ENCODE peak calls at places on chromosomes 5 and 9, in four cellular contexts. S, J, X and M are unnamed samples.

GRCh38 chr9:120402741-120403542 is 177.0 kb downstream of the CDK5RAP2 start:
- DNase-seq in X (peak; percentile 55), S (no peak), J (peak; percentile 87), M (no peak)

GRCh38 chr5:149399775-149400174 is 20.7 kb upstream of the IL17B start:
- DNase-seq in J (no peak), S (no peak), X (no peak), M (no peak)

GRCh38 chr9:86828631-86829030 is 118.7 kb downstream of the GAS1 start:
- DNase-seq in J (no peak), S (no peak), X (no peak), M (no peak)

GRCh38 chr5:25500635-25501034 is 855.9 kb upstream of the CDH10 start:
- DNase-seq in S (no peak), J (no peak), X (no peak), M (no peak)

GRCh38 chr5:457195-457961 is 14.4 kb downstream of the EXOC3 start:
- DNase-seq in J (no peak), S (no peak), X (no peak), M (no peak)

GRCh38 chr9:114936566-114936965 is 6.2 kb upstream of the TNFSF8 start:
- DNase-seq in J (no peak), X (no peak), S (no peak), M (no peak)

GRCh38 chr5:15027764-15028163 is 156.2 kb upstream of the ANKH start:
- DNase-seq in S (no peak), X (no peak), J (no peak), M (no peak)

GRCh38 chr9:101376117-101376866 is 8.5 kb downstream of the BAAT start:
- DNase-seq in X (no peak), S (no peak), J (peak; percentile 50), M (no peak)

GRCh38 chr5:146079695-146080361 is 25.5 kb downstream of the PLAC8L1 start:
- DNase-seq in J (peak; percentile 39), S (no peak), X (no peak), M (peak; percentile 38)

GRCh38 chr9:135399000-135399649 is 80.5 kb upstream of the PPP1R26 start:
- DNase-seq in J (no peak), S (no peak), X (no peak), M (no peak)

GRCh38 chr9:123380852-123381705 is 25.1 kb downstream of the CRB2 start:
- DNase-seq in J (no peak), S (no peak), X (no peak), M (no peak)

GRCh38 chr9:95409650-95410426 is 92.3 kb upstream of the FANCC start:
- DNase-seq in J (peak; percentile 87), S (no peak), X (peak; percentile 12), M (no peak)

GRCh38 chr5:128290152-128290858 is 206.7 kb downstream of the SLC12A2 start:
- DNase-seq in X (no peak), J (peak; percentile 33), S (no peak), M (no peak)

GRCh38 chr5:116938488-116938887 is 363.9 kb upstream of the SEMA6A start:
- DNase-seq in S (no peak), J (no peak), X (no peak), M (peak; percentile 14)

GRCh38 chr5:174192103-174192655 is 146.7 kb downstream of the NSG2 start:
- DNase-seq in S (no peak), X (no peak), J (no peak), M (no peak)

GRCh38 chr9:92610470-92611420 is 59.2 kb downstream of the IPPK start:
- DNase-seq in S (no peak), X (no peak), J (no peak), M (no peak)

GRCh38 chr9:88197781-88198345 is 59.6 kb upstream of the SPATA31C2 start:
- DNase-seq in X (peak; percentile 46), S (no peak), J (peak; percentile 85), M (no peak)
- H3K4me3 ChIP-seq in X (peak overlapping the region; percentile 43), S (no peak overlapping the region), J (no peak overlapping the region), M (no peak overlapping the region)

GRCh38 chr9:127904888-127905728 is 5.7 kb upstream of the ST6GALNAC6 start:
- DNase-seq in J (no peak), X (no peak), S (peak; percentile 57), M (peak; percentile 77)

GRCh38 chr9:127904518-127904887 is 5.1 kb upstream of the ST6GALNAC6 start:
- DNase-seq in S (no peak), X (no peak), J (peak; percentile 54), M (no peak)

GRCh38 chr9:127905788-127906191 is 6.4 kb upstream of the ST6GALNAC6 start:
- DNase-seq in J (no peak), X (no peak), S (peak; percentile 74), M (peak; percentile 75)

GRCh38 chr9:127907867-127908659 is 8.7 kb upstream of the ST6GALNAC6 start:
- DNase-seq in S (no peak), J (no peak), X (no peak), M (no peak)

DNA sequence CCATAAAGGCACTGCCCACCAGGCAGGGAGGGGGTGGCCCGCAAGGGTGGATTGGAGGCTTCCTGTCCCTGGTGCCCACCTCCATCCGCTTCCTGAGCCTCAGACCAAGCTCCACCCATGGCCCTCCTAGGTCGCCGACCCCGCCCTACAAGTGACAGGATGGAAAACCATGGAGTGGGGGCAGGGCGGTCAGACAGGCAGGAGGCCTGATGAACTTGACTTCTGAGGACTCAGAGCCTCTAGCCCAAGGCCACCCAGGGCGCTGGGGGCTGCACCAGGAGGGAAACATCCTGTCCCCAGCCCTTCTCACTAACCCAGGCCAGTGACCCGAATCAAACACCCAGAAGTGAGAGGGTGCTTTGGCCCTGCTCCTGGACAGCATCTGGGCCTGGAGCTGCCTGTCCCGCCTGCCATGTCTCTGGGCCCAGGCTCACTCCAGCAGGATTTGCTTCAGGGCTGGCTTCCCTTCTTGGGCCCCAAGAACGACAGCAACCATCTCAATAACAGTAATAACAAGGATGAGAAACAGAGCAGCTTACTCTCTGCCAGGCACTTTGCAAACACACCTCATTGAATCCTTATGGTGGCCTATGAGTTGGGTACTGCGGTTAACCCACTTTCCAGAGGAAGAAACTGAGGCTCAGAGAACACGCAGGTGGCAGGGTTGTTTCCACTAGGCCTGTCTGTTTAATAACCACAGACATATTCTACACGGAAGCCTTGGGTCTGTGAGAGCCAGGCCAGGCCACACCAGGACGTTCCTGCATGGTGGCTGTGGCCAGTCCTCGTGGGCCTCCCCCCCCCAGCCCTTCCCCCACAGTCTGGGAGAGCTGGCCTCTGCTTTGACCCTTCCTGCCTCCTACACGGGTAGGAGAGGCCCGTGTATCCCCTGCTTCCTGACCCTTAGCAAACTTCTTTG is 4.4 kb upstream of the ST6GALNAC6 start:
- DNase-seq in S (no peak), X (no peak), J (no peak), M (peak; percentile 95)
- H3K4me3 ChIP-seq in S (peak overlapping the region; percentile 89), X (no peak overlapping the region), J (no peak overlapping the region), M (peak overlapping the region; percentile 64)

DNA sequence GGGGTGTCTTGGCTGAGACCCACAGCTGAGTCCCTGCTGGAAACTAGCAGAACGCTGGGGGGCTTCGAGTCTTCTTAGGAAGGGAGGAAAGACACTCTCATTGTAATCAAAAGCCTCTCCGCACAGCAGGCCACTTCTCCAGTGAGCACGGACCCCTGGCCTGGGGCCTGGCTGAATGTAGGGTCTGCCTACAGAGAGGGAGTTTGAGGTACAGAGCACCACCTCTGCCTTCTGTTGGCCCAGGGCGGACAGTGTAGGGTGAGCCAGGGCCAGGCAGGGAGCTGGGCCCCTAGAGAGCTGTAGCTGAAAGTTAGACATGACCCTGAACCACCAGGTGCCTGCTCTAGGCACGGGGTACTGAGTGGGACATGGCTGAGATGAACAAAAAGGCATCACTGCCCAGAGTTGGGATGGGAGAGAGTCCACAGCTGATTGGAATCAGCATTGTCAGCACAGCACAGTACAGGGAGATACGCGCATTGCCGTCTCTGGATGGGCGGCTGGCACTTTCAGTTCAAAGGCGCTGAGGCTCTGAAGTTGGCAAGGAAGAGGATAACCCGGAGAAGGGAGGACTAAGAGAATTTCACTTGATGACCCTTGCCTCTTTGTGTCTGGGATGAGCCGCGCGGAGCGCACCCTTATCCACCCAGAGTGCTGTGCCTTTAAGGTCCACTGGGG is 363 bp upstream of the SLC25A48 start:
- DNase-seq in J (no peak), X (no peak), S (no peak), M (no peak)
- H3K4me3 ChIP-seq in J (peak overlapping the region; percentile 39), X (no peak overlapping the region), S (no peak overlapping the region), M (no peak overlapping the region)

DNA sequence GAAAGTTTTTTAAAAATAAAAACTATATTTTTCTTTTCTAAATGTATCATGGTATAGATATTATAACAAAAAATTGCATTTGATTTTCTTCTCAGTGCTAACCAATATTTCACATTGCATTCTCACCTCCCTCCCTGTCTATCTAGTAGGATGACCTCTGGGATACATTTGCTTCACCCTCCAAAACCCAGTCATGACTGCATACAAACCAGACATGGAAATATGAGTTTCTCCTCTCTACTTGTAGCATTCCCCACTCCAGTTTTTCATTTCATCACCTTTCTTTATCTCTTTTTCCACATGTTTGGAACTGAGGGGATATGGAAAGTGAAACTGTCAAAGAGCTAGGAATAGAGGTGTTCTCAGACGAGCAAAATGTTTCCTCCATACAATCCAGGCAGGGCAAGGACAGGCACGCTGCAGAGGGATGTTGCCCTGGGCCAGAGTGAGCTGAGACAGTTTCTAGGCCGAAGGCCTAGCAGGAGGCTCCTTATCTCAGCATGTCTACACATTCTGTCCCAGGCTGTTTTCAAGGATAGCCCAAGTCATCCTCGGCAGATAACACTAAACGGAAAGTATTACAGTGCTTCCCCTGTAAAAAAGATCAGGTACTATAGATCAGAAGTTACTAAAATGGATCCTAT is 46.7 kb downstream of the MEF2C start:
- DNase-seq in X (no peak), J (no peak), S (no peak), M (no peak)
- H3K4me3 ChIP-seq in X (no peak overlapping the region), J (no peak overlapping the region), S (no peak overlapping the region), M (peak overlapping the region; percentile 40)

GRCh38 chr5:181280251-181280762 is 19.4 kb upstream of the TRIM52 start:
- DNase-seq in X (no peak), J (no peak), S (no peak), M (no peak)
- H3K4me3 ChIP-seq in X (no peak overlapping the region), J (no peak overlapping the region), S (no peak overlapping the region), M (no peak overlapping the region)

DNA sequence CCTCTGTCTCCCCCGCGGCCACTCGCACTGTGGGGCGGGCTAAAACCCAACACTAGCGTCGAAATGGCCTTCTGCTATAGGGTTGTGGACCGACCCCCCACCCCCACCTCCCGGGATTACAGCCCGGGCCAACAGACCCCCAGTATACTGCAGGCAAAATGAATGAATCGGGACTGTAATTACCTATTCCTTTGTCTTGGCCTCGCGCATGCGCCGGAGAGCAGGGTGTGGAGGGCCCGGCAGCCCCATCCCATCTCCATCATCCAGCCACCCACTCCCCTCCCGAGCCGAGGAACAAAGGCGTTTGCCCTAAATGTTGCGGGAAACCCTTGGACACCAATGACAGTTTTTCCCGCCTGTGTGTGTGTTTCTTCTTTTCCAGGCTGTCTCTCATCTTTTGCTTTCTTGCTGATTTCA is 1.6 kb downstream of the BASP1 start:
- DNase-seq in S (no peak), X (no peak), J (no peak), M (peak; percentile 48)
- H3K4me3 ChIP-seq in S (no peak overlapping the region), X (no peak overlapping the region), J (peak overlapping the region; percentile 89), M (peak overlapping the region; percentile 78)

GRCh38 chr5:65987982-65988381 is 61.6 kb downstream of the ERBIN start:
- DNase-seq in J (no peak), S (no peak), X (no peak), M (no peak)

GRCh38 chr5:65984098-65984885 is 57.9 kb downstream of the ERBIN start:
- DNase-seq in S (no peak), X (no peak), J (no peak), M (no peak)

GRCh38 chr5:65986796-65987195 is 60.4 kb downstream of the ERBIN start:
- DNase-seq in X (no peak), J (no peak), S (no peak), M (no peak)

GRCh38 chr5:65989115-65989514 is 62.7 kb downstream of the ERBIN start:
- DNase-seq in S (no peak), X (no peak), J (no peak), M (no peak)

GRCh38 chr5:65986050-65986451 is 59.7 kb downstream of the ERBIN start:
- DNase-seq in X (no peak), S (no peak), J (peak; percentile 22), M (no peak)
- H3K4me3 ChIP-seq in X (no peak overlapping the region), S (no peak overlapping the region), J (no peak overlapping the region), M (no peak overlapping the region)